ENCODE peak calls at places on chromosomes 13 and 19, in four cellular contexts. E, Z, G and Q are unnamed samples.

GRCh38 chr13:77698211-77699058 is 948 bp downstream of the SLAIN1 start:
- DNase-seq in E (no peak), Z (no peak), G (no peak), Q (peak)

GRCh38 chr13:39130298-39130697 is 92.0 kb downstream of the NHLRC3 start:
- DNase-seq in E (no peak), Z (no peak), G (no peak), Q (no peak)

GRCh38 chr19:40594657-40595077 is 6.5 kb upstream of the LTBP4 start:
- DNase-seq in E (peak), Z (no peak), G (no peak), Q (no peak)

GRCh38 chr13:41917641-41918040 is 43.3 kb downstream of the VWA8 start:
- DNase-seq in E (peak), Z (no peak), G (peak), Q (no peak)

GRCh38 chr13:31814523-31814922 is 75.2 kb downstream of the RXFP2 start:
- DNase-seq in E (no peak), Z (no peak), G (no peak), Q (no peak)

GRCh38 chr13:20424559-20424852 is 101.2 kb downstream of the CRYL1 start:
- DNase-seq in E (no peak), Z (no peak), G (no peak), Q (no peak)

GRCh38 chr13:32023096-32023495 is 8.5 kb upstream of the FRY start:
- DNase-seq in E (no peak), Z (no peak), G (no peak), Q (no peak)

GRCh38 chr19:55526216-55527196 is 10.4 kb downstream of the SBK2 start:
- DNase-seq in E (peak), Z (no peak), G (peak), Q (peak)

GRCh38 chr19:55376381-55376933 is at the start of gene TMEM190:
- DNase-seq in E (no peak), Z (no peak), G (no peak), Q (no peak)

GRCh38 chr19:4256563-4256962 is 9.7 kb downstream of the YJU2 start:
- DNase-seq in E (no peak), Z (peak), G (no peak), Q (no peak)

GRCh38 chr13:52195052-52195837 is 35.8 kb upstream of the NEK3 start:
- DNase-seq in E (peak), Z (no peak), G (peak), Q (peak)
- TF ChIP-seq CTCF in E (peak), Z (no peak), G (no peak), Q (peak)

GRCh38 chr13:52447815-52448552 is 2.5 kb downstream of the VPS36 start:
- DNase-seq in E (peak), Z (no peak), G (no peak), Q (no peak)

GRCh38 chr13:52449323-52450011 is 967 bp downstream of the VPS36 start:
- DNase-seq in E (peak), Z (no peak), G (no peak), Q (no peak)

GRCh38 chr13:52452470-52452869 is 2.0 kb upstream of the VPS36 start:
- DNase-seq in E (peak), Z (no peak), G (no peak), Q (no peak)

GRCh38 chr13:52450793-52451116 is 321 bp upstream of the VPS36 start:
- DNase-seq in E (no peak), Z (no peak), G (no peak), Q (no peak)

GRCh38 chr13:52450012-52450792 is at the start of gene VPS36:
- DNase-seq in E (peak), Z (peak), G (peak), Q (peak)
- TF ChIP-seq CTCF in E (peak), Z (peak), G (peak), Q (peak)

GRCh38 chr13:70623260-70623659 is 515.0 kb upstream of the KLHL1 start:
- DNase-seq in E (no peak), Z (no peak), G (peak), Q (no peak)
- TF ChIP-seq CTCF in E (peak), Z (peak), G (peak), Q (peak)

DNA sequence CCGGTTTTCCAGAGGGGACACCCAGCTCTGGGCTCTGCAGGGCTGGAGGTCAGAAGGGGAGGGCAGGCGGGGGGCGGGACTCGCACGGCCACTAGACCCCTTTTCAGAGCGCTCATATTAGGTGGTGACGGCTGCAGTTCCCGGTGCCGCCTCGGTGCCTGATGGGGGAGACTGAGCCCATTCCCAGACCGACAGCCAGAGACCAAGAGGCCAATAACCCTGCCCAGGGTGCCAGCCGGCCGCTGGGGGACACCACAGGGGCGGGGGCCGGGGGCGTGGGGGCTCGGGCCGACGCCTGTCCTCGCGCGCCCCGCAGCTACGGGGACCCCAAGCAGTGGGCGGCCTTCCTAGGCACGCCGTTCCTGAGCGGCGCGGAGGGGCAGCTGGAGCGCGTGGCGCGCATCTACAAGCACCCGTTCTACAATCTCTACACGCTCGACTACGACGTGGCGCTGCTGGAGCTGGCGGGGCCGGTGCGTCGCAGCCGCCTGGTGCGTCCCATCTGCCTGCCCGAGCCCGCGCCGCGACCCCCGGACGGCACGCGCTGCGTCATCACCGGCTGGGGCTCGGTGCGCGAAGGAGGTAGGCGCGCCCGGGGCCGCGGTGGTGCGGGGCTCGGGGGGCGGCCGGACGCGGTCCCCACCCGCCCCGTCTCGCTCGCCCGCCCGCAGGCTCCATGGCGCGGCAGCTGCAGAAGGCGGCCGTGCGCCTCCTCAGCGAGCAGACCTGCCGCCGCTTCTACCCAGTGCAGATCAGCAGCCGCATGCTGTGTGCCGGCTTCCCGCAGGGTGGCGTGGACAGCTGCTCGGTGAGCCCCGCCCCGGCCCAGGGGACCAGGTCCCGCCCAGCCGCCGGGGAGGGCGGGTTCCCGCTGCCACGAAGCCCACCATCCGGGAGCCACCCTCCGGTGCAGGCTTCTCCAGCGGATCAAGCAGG is 2.4 kb downstream of the TIMM13 start:
- DNase-seq in E (peak), Z (peak), G (peak), Q (peak)
- TF ChIP-seq CTCF in E (peak), Z (peak), G (peak), Q (no peak)

GRCh38 chr13:108272333-108272732 is 2.8 kb downstream of the TNFSF13B start:
- DNase-seq in E (no peak), Z (no peak), G (no peak), Q (no peak)

GRCh38 chr13:108268713-108269112 is 805 bp upstream of the TNFSF13B start:
- DNase-seq in E (no peak), Z (no peak), G (no peak), Q (no peak)

GRCh38 chr13:108270442-108270841 is 924 bp downstream of the TNFSF13B start:
- DNase-seq in E (no peak), Z (no peak), G (no peak), Q (no peak)

GRCh38 chr13:108267338-108267737 is 2.2 kb upstream of the TNFSF13B start:
- DNase-seq in E (no peak), Z (no peak), G (no peak), Q (no peak)

DNA sequence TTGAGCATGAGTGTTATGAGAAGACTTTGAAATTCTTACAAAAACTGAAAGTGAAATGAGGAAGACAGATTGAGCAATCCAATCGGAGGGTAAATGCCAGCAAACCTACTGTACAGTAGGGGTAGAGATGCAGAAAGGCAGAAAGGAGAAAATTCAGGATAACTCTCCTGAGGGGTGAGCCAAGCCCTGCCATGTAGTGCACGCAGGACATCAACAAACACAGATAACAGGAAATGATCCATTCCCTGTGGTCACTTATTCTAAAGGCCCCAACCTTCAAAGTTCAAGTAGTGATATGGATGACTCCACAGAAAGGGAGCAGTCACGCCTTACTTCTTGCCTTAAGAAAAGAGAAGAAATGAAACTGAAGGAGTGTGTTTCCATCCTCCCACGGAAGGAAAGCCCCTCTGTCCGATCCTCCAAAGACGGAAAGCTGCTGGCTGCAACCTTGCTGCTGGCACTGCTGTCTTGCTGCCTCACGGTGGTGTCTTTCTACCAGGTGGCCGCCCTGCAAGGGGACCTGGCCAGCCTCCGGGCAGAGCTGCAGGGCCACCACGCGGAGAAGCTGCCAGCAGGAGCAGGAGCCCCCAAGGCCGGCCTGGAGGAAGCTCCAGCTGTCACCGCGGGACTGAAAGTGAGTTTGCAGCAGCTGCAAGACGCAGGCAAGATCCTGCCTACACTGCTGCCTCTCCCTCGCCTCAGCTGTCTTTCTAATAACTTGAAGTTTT is at the start of gene TNFSF13B:
- DNase-seq in E (no peak), Z (no peak), G (peak), Q (peak)
- TF ChIP-seq CTCF in E (no peak), Z (no peak), G (peak), Q (no peak)

GRCh38 chr19:13790354-13790753 is 4.9 kb upstream of the ZSWIM4 start:
- DNase-seq in E (no peak), Z (no peak), G (no peak), Q (no peak)

GRCh38 chr19:13794388-13794751 is 873 bp upstream of the ZSWIM4 start:
- DNase-seq in E (peak), Z (no peak), G (peak), Q (peak)

GRCh38 chr19:13784731-13785452 is 10.4 kb upstream of the ZSWIM4 start:
- DNase-seq in E (peak), Z (no peak), G (peak), Q (peak)

GRCh38 chr19:13783565-13784500 is 9.6 kb downstream of the C19orf53 start:
- DNase-seq in E (no peak), Z (no peak), G (no peak), Q (no peak)

GRCh38 chr19:13788991-13789390 is 6.3 kb upstream of the ZSWIM4 start:
- DNase-seq in E (no peak), Z (no peak), G (peak), Q (no peak)
- TF ChIP-seq CTCF in E (no peak), Z (no peak), G (no peak), Q (no peak)

GRCh38 chr13:107551521-107551920 is 663.8 kb downstream of the LIG4 start:
- DNase-seq in E (no peak), Z (no peak), G (no peak), Q (no peak)
- TF ChIP-seq CTCF in E (no peak), Z (no peak), G (no peak), Q (no peak)

DNA sequence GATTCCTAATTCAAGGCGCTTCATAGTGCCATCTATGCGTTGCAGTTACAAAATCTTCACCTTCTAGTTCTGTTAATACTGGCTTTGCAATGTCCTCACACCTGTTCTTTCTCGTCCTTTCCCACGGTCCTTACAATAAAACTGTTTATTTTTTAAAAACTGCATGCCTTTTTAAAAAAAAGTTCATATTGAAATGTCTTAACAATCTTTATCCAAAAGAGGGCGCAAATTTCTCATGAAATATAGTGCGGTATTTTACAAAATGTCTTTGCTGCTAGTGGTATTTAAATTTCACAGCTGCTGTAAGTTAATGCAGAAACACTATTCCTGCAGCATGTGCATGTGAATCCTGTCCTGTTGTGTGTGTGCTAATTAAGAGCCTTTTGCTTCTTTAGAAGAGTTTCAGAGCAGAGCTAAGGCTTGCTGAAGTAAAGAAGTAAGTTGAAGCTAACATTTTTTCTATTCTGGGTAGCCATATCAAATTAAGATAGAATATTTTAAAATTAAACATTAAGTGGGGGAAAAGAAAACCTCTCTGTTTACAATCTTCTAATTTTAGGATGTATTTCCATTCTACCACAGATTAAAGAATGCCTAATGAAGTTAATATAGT is 15.8 kb upstream of the CLDN10 start:
- DNase-seq in E (peak), Z (no peak), G (peak), Q (no peak)
- TF ChIP-seq CTCF in E (peak), Z (peak), G (peak), Q (peak)